ENCODE peak calls at places on chromosomes 16 and 17, in four cellular contexts. N is spleen, H is stomach, X is sigmoid colon. O is an unnamed sample.

GRCh38 chr16:78608305-78608776 is 508.9 kb downstream of the WWOX start:
- DNase-seq in N (no peak), H (no peak), X (peak; percentile 68), O (no peak)

GRCh38 chr16:425740-426114 is 278 bp downstream of the RAB11FIP3 start:
- DNase-seq in N (no peak), H (no peak), X (no peak), O (no peak)

GRCh38 chr16:4944333-4945281 is 7.7 kb upstream of the PPL start:
- DNase-seq in N (no peak), H (peak; percentile 94), X (peak; percentile 98), O (peak; percentile 96)

GRCh38 chr17:32584792-32585191 is 98.0 kb downstream of the CDK5R1 start:
- DNase-seq in N (no peak), H (no peak), X (no peak), O (no peak)

GRCh38 chr16:48687421-48688038 is 77.5 kb upstream of the N4BP1 start:
- DNase-seq in N (peak; percentile 74), H (peak; percentile 28), X (no peak), O (no peak)

GRCh38 chr17:45791935-45792334 is 7.8 kb downstream of the CRHR1 start:
- DNase-seq in N (no peak), H (peak; percentile 35), X (no peak), O (no peak)

GRCh38 chr17:6393368-6393952 is 41.5 kb downstream of the AIPL1 start:
- DNase-seq in N (no peak), H (no peak), X (no peak), O (no peak)

GRCh38 chr17:16100737-16101400 is 101.2 kb downstream of the TTC19 start:
- DNase-seq in N (no peak), H (peak; percentile 29), X (no peak), O (no peak)

GRCh38 chr17:63445571-63446217 is 412 bp downstream of the CYB561 start:
- DNase-seq in N (no peak), H (peak; percentile 69), X (no peak), O (no peak)

GRCh38 chr17:4354862-4355514 is 11.5 kb downstream of the UBE2G1 start:
- DNase-seq in N (no peak), H (no peak), X (no peak), O (peak; percentile 11)
- H3K4me1 ChIP-seq in N (peaks cover 46% of the 10 kb centered on the region), H (peaks cover 31% of the 10 kb centered on the region), X (peaks cover 77% of the 10 kb centered on the region), O (no peaks in the 10 kb centered on the region)

DNA sequence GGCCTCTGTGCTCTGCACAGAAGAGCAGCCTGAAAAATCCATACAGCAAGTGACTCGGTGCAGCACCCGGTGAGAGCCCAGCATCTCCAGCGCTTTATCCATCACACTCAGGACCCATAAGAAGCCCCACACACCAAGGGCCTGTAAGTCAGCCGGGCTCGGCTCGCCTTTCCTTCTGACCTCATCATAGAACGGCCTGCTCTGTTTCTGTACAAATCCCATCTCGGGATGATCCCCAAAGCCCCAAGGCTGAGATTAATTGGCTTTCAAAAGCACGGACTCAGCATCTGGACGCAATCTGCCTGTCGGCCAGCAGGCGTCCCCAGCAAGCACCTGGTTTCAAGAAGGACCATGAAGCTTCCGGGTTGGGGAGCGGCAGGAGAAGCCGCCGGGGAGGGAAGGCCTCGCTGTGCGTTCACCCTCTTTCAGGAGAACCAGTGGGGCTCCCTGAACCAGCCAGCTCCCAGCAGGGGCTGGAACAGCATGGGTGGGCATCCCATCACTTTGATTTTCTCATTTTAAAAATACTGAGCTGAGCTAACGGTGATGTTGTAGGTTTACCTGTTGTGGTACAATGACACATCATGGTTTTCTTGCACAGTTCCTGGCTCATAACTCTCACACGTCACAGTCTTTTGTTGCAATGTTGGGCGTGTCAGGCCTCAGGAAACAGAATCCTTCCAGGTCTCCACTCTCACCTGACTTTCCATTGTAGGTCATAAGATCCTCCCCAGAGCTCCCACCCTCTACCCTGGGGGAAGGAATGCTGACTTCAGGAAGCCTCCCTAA is 6.7 kb downstream of the CCDC57 start:
- DNase-seq in N (peak; percentile 95), H (peak; percentile 87), X (peak; percentile 93), O (peak; percentile 84)
- TF ChIP-seq POLR2A in N (peak; percentile 69), H (no peak), X (peak; percentile 26), O (no peak)

GRCh38 chr16:85461814-85462404 is 151.2 kb upstream of the GSE1 start:
- DNase-seq in N (no peak), H (no peak), X (peak; percentile 82), O (no peak)
- TF ChIP-seq POLR2AphosphoS5 in N (no peak), H (no peak), X (peak; percentile 27), O (no peak)

DNA sequence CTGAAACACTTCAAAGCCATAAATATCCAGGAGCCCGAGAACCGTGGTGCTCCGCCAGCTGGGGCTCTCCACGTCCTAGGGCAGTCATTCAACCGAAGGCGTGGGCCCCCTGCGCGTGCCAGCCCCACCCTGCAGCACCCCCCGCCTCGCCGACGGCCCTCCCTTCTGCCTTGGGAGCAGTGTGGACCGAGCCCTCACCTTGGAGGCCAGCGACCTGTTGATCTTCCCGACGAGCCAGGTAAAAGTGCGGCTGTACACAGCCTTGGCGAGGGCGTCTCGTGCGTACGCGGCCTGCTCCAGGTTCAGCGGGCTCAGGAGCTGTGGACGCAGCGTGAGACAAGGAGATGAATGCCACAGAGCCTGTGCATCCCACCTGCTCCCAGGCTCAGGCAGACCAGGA is 14.1 kb downstream of the MYO1C start:
- DNase-seq in N (no peak), H (no peak), X (no peak), O (no peak)
- H3K4me1 ChIP-seq in N (peaks cover 30% of the 10 kb centered on the region), H (peaks cover 14% of the 10 kb centered on the region), X (peaks cover 27% of the 10 kb centered on the region), O (no peaks in the 10 kb centered on the region)

GRCh38 chr16:85554791-85555548 is 58.2 kb upstream of the GSE1 start:
- DNase-seq in N (peak; percentile 90), H (peak; percentile 60), X (peak; percentile 91), O (no peak)

GRCh38 chr16:85551319-85551978 is 61.7 kb upstream of the GSE1 start:
- DNase-seq in N (no peak), H (no peak), X (no peak), O (no peak)

GRCh38 chr16:85554114-85554790 is 58.9 kb upstream of the GSE1 start:
- DNase-seq in N (peak; percentile 90), H (peak; percentile 73), X (peak; percentile 88), O (no peak)

GRCh38 chr16:85552980-85553435 is 60.1 kb upstream of the GSE1 start:
- DNase-seq in N (no peak), H (no peak), X (no peak), O (no peak)

DNA sequence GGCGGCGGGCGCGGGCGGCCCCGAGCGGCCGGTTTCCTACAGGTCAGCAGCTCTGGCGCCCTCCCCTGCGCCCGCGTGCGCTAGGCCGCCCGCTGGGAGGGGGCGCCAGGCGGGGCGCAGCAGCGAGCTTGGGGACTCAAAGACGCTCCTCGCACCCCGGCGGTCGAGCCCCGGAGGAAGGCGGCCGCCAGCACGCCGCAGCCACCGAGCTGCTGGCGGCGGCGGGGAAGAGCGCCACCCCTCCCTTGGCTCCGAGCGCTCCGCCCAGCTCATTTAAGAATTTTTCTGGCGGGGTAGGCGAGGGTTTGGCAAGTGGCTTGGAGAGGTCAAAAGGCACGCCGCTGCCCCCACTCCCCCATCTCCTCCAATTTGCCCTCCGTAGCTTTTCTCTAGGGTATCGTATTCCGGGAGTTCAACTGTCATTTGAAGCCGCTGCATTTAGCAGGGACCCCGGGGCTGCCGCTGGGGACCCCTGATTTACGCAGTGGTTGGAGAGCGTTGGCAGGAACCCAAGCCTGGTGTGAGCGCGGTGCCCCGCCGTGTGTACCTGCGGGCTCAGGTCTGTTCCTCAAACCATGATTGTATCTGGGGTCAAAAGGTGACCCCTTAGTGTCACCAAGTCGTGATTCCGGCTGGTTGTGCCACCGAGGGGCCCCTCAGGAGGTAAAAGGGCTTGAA is 59.5 kb upstream of the GSE1 start:
- DNase-seq in N (peak; percentile 93), H (peak; percentile 79), X (no peak), O (no peak)
- TF ChIP-seq POLR2A in N (no peak), H (no peak), X (no peak), O (no peak)

DNA sequence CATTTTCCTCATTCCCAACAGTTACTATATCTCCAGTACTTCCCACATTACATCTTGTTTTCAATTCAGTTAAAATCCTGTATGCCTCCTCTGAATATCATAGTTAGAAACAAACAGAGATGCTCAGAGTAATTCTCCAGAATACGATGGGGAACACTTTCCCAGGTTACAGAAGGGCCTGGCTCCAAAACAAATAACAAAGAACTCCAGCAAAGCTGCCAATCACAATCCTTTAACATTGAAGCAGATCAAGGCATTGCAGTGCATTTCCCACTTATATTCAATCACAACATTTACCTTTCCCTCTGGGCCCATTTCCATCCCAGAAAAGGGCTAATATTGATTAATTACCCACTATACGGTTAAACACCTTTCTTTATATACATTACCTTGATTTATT is 29.4 kb upstream of the PMFBP1 start:
- DNase-seq in N (no peak), H (no peak), X (no peak), O (no peak)
- TF ChIP-seq POLR2AphosphoS5 in N (no peak), H (no peak), X (no peak), O (no peak)

GRCh38 chr17:31415004-31415454 is 23.6 kb downstream of the RAB11FIP4 start:
- DNase-seq in N (peak; percentile 58), H (no peak), X (no peak), O (no peak)

GRCh38 chr17:31417051-31417792 is 25.7 kb downstream of the RAB11FIP4 start:
- DNase-seq in N (peak; percentile 41), H (no peak), X (no peak), O (no peak)

GRCh38 chr17:31414590-31414918 is 23.1 kb downstream of the RAB11FIP4 start:
- DNase-seq in N (no peak), H (no peak), X (peak; percentile 53), O (no peak)

GRCh38 chr17:31416503-31416923 is 25.0 kb downstream of the RAB11FIP4 start:
- DNase-seq in N (peak; percentile 38), H (no peak), X (no peak), O (no peak)

GRCh38 chr17:31415640-31416502 is 24.4 kb downstream of the RAB11FIP4 start:
- DNase-seq in N (peak; percentile 40), H (no peak), X (no peak), O (no peak)
- H3K4me1 ChIP-seq in N (no peaks in the 10 kb centered on the region), H (no peaks in the 10 kb centered on the region), X (no peaks in the 10 kb centered on the region), O (no peaks in the 10 kb centered on the region)

O was measured in breast epithelium.